ENCODE peak calls at places on chromosome 2, in five cellular contexts. A is A549, S is SK-N-SH, R is GM12878, P is K562. H is an unnamed sample.

GRCh38 chr2:37870829-37871228 is 54.3 kb upstream of the RMDN2 start:
- DNase-seq in S (peak), R (no peak), A (no peak), P (no peak), H (no peak)

GRCh38 chr2:46937457-46937856 is 21.9 kb upstream of the MCFD2 start:
- DNase-seq in S (no peak), A (no peak), P (no peak), R (no peak), H (peak)

GRCh38 chr2:218745559-218746469 is 35.2 kb downstream of the TTLL4 start:
- DNase-seq in P (no peak), S (no peak), A (no peak), R (no peak), H (no peak)

GRCh38 chr2:10101491-10101890 is 21.0 kb upstream of the RRM2 start:
- DNase-seq in S (no peak), P (no peak), A (no peak), R (no peak), H (no peak)

GRCh38 chr2:238906936-238907716 is 59.2 kb downstream of the TWIST2 start:
- DNase-seq in S (no peak), P (no peak), A (no peak), R (no peak), H (peak)

GRCh38 chr2:12555012-12555645 is 161.6 kb upstream of the TRIB2 start:
- DNase-seq in R (no peak), A (no peak), P (peak), S (peak), H (no peak)

GRCh38 chr2:240974771-240975572 is 23.4 kb upstream of the SNED1 start:
- DNase-seq in P (no peak), S (no peak), R (no peak), A (no peak), H (no peak)

GRCh38 chr2:234973008-234973407 is 21.2 kb downstream of the SH3BP4 start:
- DNase-seq in A (no peak), R (no peak), P (no peak), S (no peak), H (no peak)

GRCh38 chr2:11583840-11584529 is 50.1 kb downstream of the GREB1 start:
- DNase-seq in R (peak), P (peak), A (peak), S (peak), H (peak)

GRCh38 chr2:101613073-101613704 is 84.3 kb upstream of the MAP4K4 start:
- DNase-seq in P (no peak), R (no peak), S (no peak), A (no peak), H (no peak)

GRCh38 chr2:223860809-223861738 is 23.7 kb upstream of the AP1S3 start:
- DNase-seq in S (no peak), R (no peak), A (peak), P (no peak), H (no peak)

GRCh38 chr2:78721302-78722033 is 304.0 kb upstream of the REG3G start:
- DNase-seq in P (no peak), R (no peak), A (no peak), S (no peak), H (no peak)

GRCh38 chr2:207202645-207203044 is 36.9 kb upstream of the KLF7 start:
- DNase-seq in A (no peak), R (no peak), P (peak), S (no peak), H (peak)

GRCh38 chr2:65403529-65403915 is 28.9 kb downstream of the SPRED2 start:
- DNase-seq in S (no peak), A (no peak), P (no peak), R (no peak), H (peak)

GRCh38 chr2:96251721-96252292 is 14.0 kb downstream of the TMEM127 start:
- DNase-seq in S (peak), P (peak), R (no peak), A (peak), H (peak)

GRCh38 chr2:55482186-55482945 is 37.2 kb upstream of the CFAP36 start:
- DNase-seq in A (peak), R (no peak), S (peak), P (peak), H (peak)

GRCh38 chr2:162914161-162914560 is 75.6 kb upstream of the KCNH7 start:
- DNase-seq in S (no peak), A (no peak), P (no peak), R (no peak), H (no peak)

GRCh38 chr2:149329470-149330126 is 789 bp upstream of the LYPD6 start:
- DNase-seq in R (no peak), A (peak), P (no peak), S (peak), H (peak)

GRCh38 chr2:239528146-239528545 is 127.3 kb upstream of the HDAC4 start:
- DNase-seq in P (no peak), S (no peak), A (no peak), R (no peak), H (no peak)

GRCh38 chr2:209314641-209315040 is 109.2 kb upstream of the MAP2 start:
- DNase-seq in A (no peak), S (no peak), P (no peak), R (no peak), H (no peak)

GRCh38 chr2:218252509-218253247 is 8.1 kb upstream of the GPBAR1 start:
- DNase-seq in S (no peak), A (no peak), P (no peak), R (no peak), H (no peak)

GRCh38 chr2:177026956-177027355 is 185.6 kb upstream of the HNRNPA3 start:
- DNase-seq in S (no peak), A (no peak), P (no peak), R (no peak), H (no peak)

GRCh38 chr2:56580242-56580641 is 396.5 kb downstream of the CCDC85A start:
- DNase-seq in A (no peak), R (no peak), P (no peak), S (no peak), H (no peak)

GRCh38 chr2:238497610-238498005 is 70.9 kb downstream of the ASB1 start:
- DNase-seq in A (no peak), R (no peak), P (no peak), S (no peak), H (no peak)

GRCh38 chr2:19104503-19104902 is 253.9 kb downstream of the OSR1 start:
- DNase-seq in R (no peak), P (no peak), A (peak), S (no peak), H (no peak)

GRCh38 chr2:36408198-36408703 is 52.7 kb downstream of the CRIM1 start:
- DNase-seq in A (peak), S (no peak), R (no peak), P (no peak), H (peak)

GRCh38 chr2:133600231-133600630 is 32.0 kb upstream of the NCKAP5 start:
- DNase-seq in R (no peak), P (no peak), S (no peak), A (no peak), H (no peak)

GRCh38 chr2:222290691-222291484 is 7.9 kb downstream of the PAX3 start:
- DNase-seq in P (no peak), R (no peak), S (peak), A (peak), H (peak)

GRCh38 chr2:132439703-132440398 is 23.2 kb downstream of the GPR39 start:
- DNase-seq in P (no peak), S (no peak), A (peak), R (no peak), H (no peak)

GRCh38 chr2:149483004-149483605 is 104.5 kb downstream of the MMADHC start:
- DNase-seq in R (no peak), P (no peak), A (no peak), S (no peak), H (no peak)

GRCh38 chr2:98405301-98405700 is 39.4 kb upstream of the INPP4A start:
- DNase-seq in P (no peak), A (no peak), S (no peak), R (no peak), H (no peak)

GRCh38 chr2:190637331-190637734 is 11.6 kb upstream of the NAB1 start:
- DNase-seq in R (no peak), S (no peak), P (no peak), A (peak), H (no peak)

GRCh38 chr2:146853741-146854444 is 990.9 kb upstream of the ACVR2A start:
- DNase-seq in R (no peak), P (no peak), S (no peak), A (no peak), H (peak)

GRCh38 chr2:69948963-69949645 is 12.3 kb downstream of the ASPRV1 start:
- DNase-seq in R (no peak), S (no peak), A (no peak), P (no peak), H (no peak)

GRCh38 chr2:185012643-185013042 is 414.3 kb downstream of the ZNF804A start:
- DNase-seq in A (peak), P (peak), R (no peak), S (no peak), H (peak)

GRCh38 chr2:8662239-8662879 is 19.5 kb upstream of the ID2 start:
- DNase-seq in P (peak), R (no peak), S (peak), A (peak), H (no peak)

GRCh38 chr2:55901322-55901721 is 22.3 kb downstream of the EFEMP1 start:
- DNase-seq in S (no peak), R (no peak), P (peak), A (peak), H (no peak)

GRCh38 chr2:240604291-240604938 is 17.9 kb downstream of the CAPN10 start:
- DNase-seq in R (no peak), P (peak), S (peak), A (peak), H (peak)

GRCh38 chr2:120398051-120398960 is 52.4 kb downstream of the INHBB start:
- DNase-seq in S (no peak), P (no peak), R (no peak), A (peak), H (no peak)

GRCh38 chr2:120400546-120400945 is 54.6 kb downstream of the INHBB start:
- DNase-seq in P (no peak), S (no peak), R (no peak), A (no peak), H (no peak)

GRCh38 chr2:120397362-120397811 is 51.5 kb downstream of the INHBB start:
- DNase-seq in A (peak), S (no peak), R (no peak), P (no peak), H (no peak)

GRCh38 chr2:120399889-120400240 is 53.9 kb downstream of the INHBB start:
- DNase-seq in S (no peak), P (no peak), A (no peak), R (no peak), H (no peak)

GRCh38 chr2:120398961-120399888 is 53.3 kb downstream of the INHBB start:
- DNase-seq in A (peak), S (no peak), P (no peak), R (no peak), H (no peak)
- TF ChIP-seq REST in A (no peak), S (no peak), P (no peak), R (no peak), H (no peak)

DNA sequence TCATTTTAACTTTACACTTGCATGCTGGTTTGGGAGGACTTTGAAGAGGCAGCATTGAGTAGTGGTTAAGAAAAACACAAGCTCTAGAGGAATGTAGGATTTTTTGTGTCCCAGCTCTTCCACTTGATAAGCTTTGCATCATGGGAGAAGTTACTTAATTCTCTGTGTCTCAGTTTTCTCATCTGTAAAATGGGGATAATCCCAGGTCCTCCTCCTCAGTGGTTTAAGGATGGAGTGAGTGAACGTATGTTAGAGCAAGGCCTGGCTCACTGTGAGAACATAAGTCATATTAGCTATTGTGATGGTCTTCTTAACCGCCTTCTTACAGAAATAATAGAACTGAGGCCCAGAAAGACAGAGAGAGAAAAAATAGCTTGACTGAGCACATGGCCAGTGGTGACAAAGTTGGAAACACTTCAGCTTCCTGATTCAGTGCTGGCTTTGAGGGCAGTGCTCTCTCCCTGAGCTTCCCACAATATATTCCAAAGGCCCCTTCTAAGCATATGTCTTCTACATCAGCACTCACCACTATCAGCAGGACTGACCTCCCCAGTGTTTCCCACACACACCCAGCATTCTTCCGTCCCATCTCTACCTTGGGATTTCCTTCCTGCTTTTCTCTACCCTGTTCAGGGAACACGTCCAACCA is 214.8 kb upstream of the TNP1 start:
- DNase-seq in P (no peak), A (no peak), S (no peak), R (no peak), H (no peak)
- TF ChIP-seq REST in P (no peak), A (no peak), S (no peak), R (no peak), H (no peak)

GRCh38 chr2:232456296-232457120 is 555 bp downstream of the ALPI start:
- DNase-seq in P (no peak), S (no peak), A (no peak), R (no peak), H (no peak)
- TF ChIP-seq REST in P (no peak), S (no peak), A (no peak), R (no peak), H (no peak)

GRCh38 chr2:623384-623922 is 53.8 kb downstream of the TMEM18 start:
- DNase-seq in R (no peak), P (no peak), S (no peak), A (no peak), H (no peak)
- TF ChIP-seq REST in R (no peak), P (no peak), S (no peak), A (no peak), H (no peak)

DNA sequence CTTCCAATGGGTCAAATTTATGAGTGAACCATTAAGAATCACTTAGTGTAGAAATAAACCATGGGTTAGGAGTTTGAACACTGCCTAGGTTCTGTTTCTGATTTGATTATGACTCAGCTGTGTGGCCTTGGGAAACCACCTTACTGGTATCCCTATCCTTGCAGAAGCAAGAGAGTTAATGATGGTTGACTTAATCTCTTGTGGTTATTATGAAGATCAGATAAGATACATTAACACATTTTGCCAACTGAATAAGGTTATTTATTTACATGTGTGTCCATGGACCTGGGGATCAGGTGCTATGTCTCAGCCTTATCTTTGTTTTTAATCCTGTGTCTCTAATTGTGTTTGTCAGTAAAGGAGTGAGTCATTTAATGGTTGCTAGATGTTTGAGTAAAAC is 5.4 kb upstream of the KCNJ13 start:
- DNase-seq in R (peak), A (peak), S (peak), P (no peak), H (no peak)
- TF ChIP-seq REST in R (no peak), A (no peak), S (no peak), P (no peak), H (no peak)

GRCh38 chr2:26847663-26848335 is at the start of gene DPYSL5:
- DNase-seq in A (peak), S (peak), R (no peak), P (peak), H (peak)

GRCh38 chr2:26845021-26845420 is 2.9 kb upstream of the DPYSL5 start:
- DNase-seq in S (no peak), P (no peak), A (no peak), R (no peak), H (no peak)

GRCh38 chr2:26846334-26846863 is 1.5 kb upstream of the DPYSL5 start:
- DNase-seq in S (peak), A (peak), R (no peak), P (peak), H (peak)

GRCh38 chr2:26848336-26849055 is 564 bp downstream of the DPYSL5 start:
- DNase-seq in A (peak), P (no peak), S (peak), R (no peak), H (peak)

DNA sequence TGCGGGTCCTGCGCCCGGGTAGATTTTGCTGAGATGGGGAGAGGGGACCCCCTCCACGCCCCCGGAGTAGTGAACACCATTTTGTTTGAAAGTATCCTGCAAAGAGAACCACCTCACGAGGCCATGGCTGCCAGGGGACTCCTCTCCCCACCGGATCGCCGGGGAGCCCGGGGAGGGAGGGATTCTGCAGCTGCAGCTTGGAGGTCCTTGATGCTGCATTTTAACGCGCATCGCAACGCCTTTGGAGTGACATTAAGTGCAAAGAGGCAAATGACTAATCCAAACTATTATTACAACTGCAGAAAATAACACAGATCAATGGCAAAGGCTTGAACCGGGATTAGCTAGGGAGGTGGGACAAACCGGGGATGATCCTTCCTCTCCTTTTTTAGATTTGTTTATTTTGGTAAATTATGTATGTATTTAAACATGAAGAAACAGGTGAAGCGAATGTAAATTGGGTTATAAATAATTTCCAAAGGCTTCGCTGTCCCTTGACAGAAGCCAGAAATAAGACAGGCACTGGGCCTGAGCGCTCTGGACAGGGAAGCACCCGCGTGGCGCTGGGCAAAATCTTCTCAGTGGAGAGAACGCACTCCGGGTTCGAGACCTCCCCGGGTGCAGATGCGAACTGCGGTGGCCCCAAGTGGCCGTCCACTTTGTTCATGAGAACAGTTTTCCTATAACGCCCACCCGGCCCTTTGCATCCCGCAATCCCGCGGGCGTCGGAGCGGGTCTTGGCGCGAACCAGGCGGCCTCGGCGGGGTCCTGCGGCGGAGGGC is 860 bp upstream of the DPYSL5 start:
- DNase-seq in R (no peak), P (no peak), A (no peak), S (no peak), H (peak)
- TF ChIP-seq REST in R (no peak), P (no peak), A (no peak), S (no peak), H (no peak)

GRCh38 chr2:85988210-85988913 is 99.6 kb upstream of the ST3GAL5 start:
- DNase-seq in S (no peak), P (peak), A (no peak), R (no peak), H (no peak)
- TF ChIP-seq REST in S (no peak), P (no peak), A (no peak), R (no peak), H (no peak)

DNA sequence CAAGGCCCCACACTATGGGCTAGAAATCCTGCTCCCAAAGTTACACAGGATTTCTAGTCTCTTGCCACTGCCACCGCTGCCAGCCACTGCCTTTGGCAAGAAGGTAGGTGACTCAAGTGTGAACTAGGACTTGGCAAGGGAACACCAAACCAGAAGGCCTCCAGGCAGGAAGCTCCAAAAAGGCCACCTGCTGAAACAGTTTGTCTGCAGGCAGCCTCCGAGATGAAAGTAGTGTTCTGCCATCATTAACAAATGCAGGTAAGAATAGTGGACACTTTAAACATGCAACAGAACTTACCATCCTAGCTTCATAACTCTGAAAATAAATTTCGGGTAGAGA is 3.9 kb downstream of the ANKRD44 start:
- DNase-seq in P (no peak), S (no peak), R (no peak), A (no peak), H (no peak)
- TF ChIP-seq REST in P (no peak), S (no peak), R (no peak), A (no peak), H (no peak)

GRCh38 chr2:28161466-28161865 is 231.2 kb upstream of the FOSL2 start:
- DNase-seq in A (no peak), P (no peak), S (no peak), R (no peak), H (no peak)
- TF ChIP-seq REST in A (no peak), P (no peak), S (no peak), R (no peak), H (no peak)